ENCODE peak calls at places on chromosomes 6 and 20, in seven cellular contexts. N is cardiac muscle cell, I is fibroblast of mammary gland, H is lung, A is BJ, W is fibroblast of the aortic adventitia, F is fibroblast of lung. T is an unnamed sample.

GRCh38 chr6:68652117-68652536 is 17.0 kb downstream of the ADGRB3 start:
- DNase-seq in F (peak), I (no peak), W (no peak), H (no peak), A (no peak), N (no peak), T (no peak)

GRCh38 chr6:136487746-136488145 is 62.5 kb downstream of the MAP7 start:
- DNase-seq in N (no peak), H (no peak), F (peak), I (peak), W (no peak), A (peak), T (no peak)

GRCh38 chr20:16528078-16528477 is 45.2 kb downstream of the KIF16B start:
- DNase-seq in N (no peak), I (peak), F (peak), H (no peak), W (peak), A (peak), T (peak)

GRCh38 chr20:53752971-53753879 is 159.6 kb upstream of the ZNF217 start:
- DNase-seq in H (no peak), N (no peak), W (no peak), F (no peak), A (no peak), I (peak), T (no peak)

GRCh38 chr20:32888636-32889035 is 29.9 kb downstream of the EFCAB8 start:
- DNase-seq in A (no peak), F (no peak), I (no peak), W (no peak), N (no peak), H (no peak), T (no peak)

GRCh38 chr6:119533603-119534279 is 184.2 kb upstream of the MAN1A1 start:
- DNase-seq in I (peak), N (no peak), F (peak), W (peak), A (peak), H (no peak), T (peak)

GRCh38 chr6:122709922-122710512 is 69.5 kb upstream of the FABP7 start:
- DNase-seq in F (no peak), A (no peak), N (no peak), I (no peak), W (no peak), H (no peak), T (no peak)

GRCh38 chr20:11216451-11217314 is 542.9 kb upstream of the JAG1 start:
- DNase-seq in N (no peak), W (peak), A (no peak), F (peak), I (no peak), H (no peak), T (no peak)

GRCh38 chr6:12958052-12958706 is 241.6 kb downstream of the PHACTR1 start:
- DNase-seq in H (no peak), N (no peak), A (no peak), W (peak), I (no peak), F (no peak), T (no peak)

GRCh38 chr20:38833154-38833856 is 27.8 kb downstream of the PPP1R16B start:
- DNase-seq in F (no peak), A (no peak), H (no peak), W (no peak), I (no peak), N (no peak), T (no peak)

GRCh38 chr6:31666337-31666960 is 569 bp downstream of the CSNK2B start:
- DNase-seq in I (no peak), N (no peak), F (no peak), H (no peak), W (no peak), A (no peak), T (no peak)

GRCh38 chr6:42166444-42167141 is 6.6 kb upstream of the GUCA1A start:
- DNase-seq in N (peak), A (no peak), I (peak), F (peak), H (peak), W (peak), T (peak)

GRCh38 chr6:34953084-34954025 is 64.3 kb downstream of the ANKS1A start:
- DNase-seq in I (peak), F (peak), H (no peak), A (peak), W (peak), N (no peak), T (peak)

GRCh38 chr20:10699941-10700340 is 26.1 kb upstream of the JAG1 start:
- DNase-seq in N (no peak), F (no peak), I (no peak), H (no peak), A (no peak), W (no peak), T (no peak)

GRCh38 chr6:30556714-30556963 is 350 bp upstream of the GNL1 start:
- DNase-seq in F (no peak), N (peak), W (no peak), A (no peak), I (no peak), H (peak), T (no peak)
- TF ChIP-seq CTCF in F (no peak), N (no peak), W (no peak), A (no peak), I (no peak), H (no peak), T (no peak)

GRCh38 chr6:97049254-97050004 is 124.9 kb downstream of the KLHL32 start:
- DNase-seq in A (no peak), W (peak), H (no peak), F (no peak), N (no peak), I (peak), T (no peak)
- H3K4me3 ChIP-seq in A (no peak), W (no peak), H (no peak), F (no peak), N (no peak), I (no peak), T (no peak)

GRCh38 chr20:61743606-61744005 is 322.1 kb downstream of the TAF4 start:
- DNase-seq in A (no peak), H (no peak), W (no peak), I (no peak), F (no peak), N (no peak), T (no peak)

GRCh38 chr20:61744691-61745396 is 320.8 kb downstream of the TAF4 start:
- DNase-seq in F (peak), A (no peak), W (peak), N (no peak), H (no peak), I (peak), T (no peak)

GRCh38 chr20:61739832-61740118 is 325.9 kb downstream of the TAF4 start:
- DNase-seq in F (no peak), A (no peak), W (no peak), I (no peak), H (no peak), N (no peak), T (no peak)

GRCh38 chr20:61739086-61739831 is 326.4 kb downstream of the TAF4 start:
- DNase-seq in W (no peak), N (no peak), I (no peak), A (no peak), H (no peak), F (no peak), T (no peak)

DNA sequence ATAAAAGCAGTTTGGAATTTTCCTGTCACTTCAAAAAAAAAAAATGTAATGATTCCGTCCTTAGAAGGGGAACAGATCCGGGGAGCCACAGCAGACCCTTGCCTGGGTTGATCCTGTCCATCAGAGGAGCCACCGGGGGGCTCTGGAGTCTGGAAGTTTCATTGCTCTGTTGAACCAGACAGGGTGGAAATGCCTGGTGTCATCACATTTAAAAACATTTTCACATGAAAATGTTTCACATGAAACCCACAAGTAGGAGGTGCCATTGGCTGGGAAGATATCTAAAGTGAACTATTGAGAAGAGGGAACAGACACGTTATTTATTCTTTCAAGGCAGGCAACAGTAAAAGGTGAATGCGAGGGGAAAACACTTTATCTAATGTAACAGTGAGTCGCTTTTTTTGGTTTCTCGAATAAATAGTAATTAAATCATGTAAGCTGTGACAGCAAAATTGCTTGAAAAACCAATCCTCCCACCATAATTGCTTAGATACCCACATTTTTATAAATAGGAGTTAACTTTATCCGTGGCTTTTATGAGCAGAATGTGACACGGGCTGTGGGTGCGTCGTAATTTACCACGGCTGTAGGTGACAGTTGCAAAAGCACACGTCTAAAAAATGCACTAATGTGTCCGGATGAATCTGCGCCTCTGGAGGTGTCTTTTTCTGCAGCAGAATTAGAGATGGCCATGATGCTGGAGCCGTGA is 323.4 kb downstream of the TAF4 start:
- DNase-seq in F (no peak), W (no peak), A (no peak), H (no peak), N (no peak), I (no peak), T (no peak)
- TF ChIP-seq CTCF in F (no peak), W (no peak), A (no peak), H (no peak), N (no peak), I (no peak), T (no peak)

GRCh38 chr6:75494290-75494689 is 690 bp upstream of the FILIP1 start:
- DNase-seq in N (no peak), F (no peak), W (no peak), A (no peak), H (no peak), I (no peak), T (no peak)

GRCh38 chr6:75492769-75493168 is 831 bp downstream of the FILIP1 start:
- DNase-seq in A (no peak), N (no peak), F (no peak), I (no peak), H (no peak), W (no peak), T (no peak)

GRCh38 chr6:75489025-75489424 is 4.6 kb downstream of the FILIP1 start:
- DNase-seq in I (no peak), N (no peak), A (no peak), H (no peak), W (peak), F (peak), T (no peak)

GRCh38 chr6:75493400-75494064 is at the start of gene FILIP1:
- DNase-seq in N (peak), W (peak), F (peak), I (peak), H (peak), A (no peak), T (no peak)

DNA sequence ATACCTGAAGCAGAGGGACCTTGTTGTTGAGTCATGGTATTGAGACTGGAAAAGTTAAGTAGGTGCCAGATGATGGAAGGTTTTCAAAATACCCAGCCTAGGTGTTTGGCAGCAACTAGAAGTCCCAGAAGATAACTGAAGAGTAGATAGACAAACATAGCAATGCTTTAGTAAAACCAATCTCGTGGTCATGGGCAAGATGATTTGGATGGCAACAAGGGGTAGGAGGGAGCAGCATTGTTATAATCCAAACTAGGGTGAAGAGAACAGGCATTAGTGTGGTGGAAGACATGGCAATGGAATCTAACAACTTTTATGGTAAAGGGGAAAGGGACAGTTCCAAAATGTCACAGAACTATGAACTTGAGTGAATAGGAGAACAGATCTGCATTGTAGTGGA is 2.3 kb downstream of the FILIP1 start:
- DNase-seq in W (no peak), H (no peak), A (no peak), F (no peak), I (no peak), N (peak), T (no peak)
- H3K4me3 ChIP-seq in W (no peak), H (no peak), A (no peak), F (no peak), I (no peak), N (peak), T (no peak)

GRCh38 chr6:148367418-148368024 is 24.9 kb downstream of the SASH1 start:
- DNase-seq in H (no peak), N (no peak), A (peak), W (peak), F (peak), I (peak), T (peak)
- TF ChIP-seq CTCF in H (no peak), N (no peak), A (no peak), W (no peak), F (no peak), I (no peak), T (no peak)

GRCh38 chr20:35315199-35316020 is 23.2 kb upstream of the FAM83C start:
- DNase-seq in N (no peak), I (peak), H (no peak), F (no peak), W (peak), A (no peak), T (no peak)

GRCh38 chr20:35311822-35312221 is 19.6 kb upstream of the FAM83C start:
- DNase-seq in N (no peak), H (no peak), A (no peak), F (no peak), I (no peak), W (no peak), T (no peak)

GRCh38 chr20:35314460-35315198 is 22.4 kb upstream of the FAM83C start:
- DNase-seq in N (no peak), I (peak), F (no peak), A (no peak), H (no peak), W (no peak), T (no peak)

GRCh38 chr20:35311409-35311808 is 19.2 kb upstream of the FAM83C start:
- DNase-seq in A (no peak), I (peak), F (no peak), W (peak), N (no peak), H (no peak), T (no peak)

GRCh38 chr20:35312348-35312747 is 20.1 kb upstream of the FAM83C start:
- DNase-seq in A (peak), F (peak), H (no peak), W (peak), I (peak), N (no peak), T (peak)
- H3K4me3 ChIP-seq in A (no peak), F (no peak), H (no peak), W (no peak), I (no peak), N (no peak), T (no peak)

DNA sequence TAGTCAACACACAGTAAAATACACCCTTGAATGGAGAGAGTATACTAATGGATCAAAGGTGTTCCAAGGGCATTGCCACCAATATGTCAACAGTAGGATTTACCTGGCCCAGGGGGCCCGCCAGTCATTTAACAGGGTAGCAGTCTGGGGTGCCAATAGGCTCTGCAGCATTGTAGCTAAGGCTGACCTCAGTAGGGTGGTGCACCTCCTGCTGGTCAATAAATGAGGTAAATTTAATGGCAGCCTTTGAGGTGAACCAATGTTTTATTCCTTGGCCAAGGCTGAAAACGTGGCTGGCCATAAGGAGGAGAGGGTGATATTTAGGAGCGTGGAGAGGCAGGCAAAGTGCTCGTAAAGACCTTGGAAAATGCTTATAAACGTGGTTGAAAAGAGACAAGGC is 147.2 kb downstream of the RPS12 start:
- DNase-seq in N (peak), W (no peak), A (no peak), F (no peak), H (no peak), I (no peak), T (no peak)
- TF ChIP-seq CTCF in N (peak), W (no peak), A (no peak), F (peak), H (no peak), I (peak), T (no peak)

GRCh38 chr20:63640086-63640485 is 13.1 kb downstream of the STMN3 start:
- DNase-seq in W (no peak), F (no peak), H (no peak), N (no peak), I (no peak), A (no peak), T (no peak)
- H3K4me3 ChIP-seq in W (no peak), F (no peak), H (no peak), N (no peak), I (no peak), A (no peak), T (no peak)

GRCh38 chr6:7246401-7247178 is 66.4 kb downstream of the SSR1 start:
- DNase-seq in H (no peak), N (no peak), I (no peak), A (no peak), F (no peak), W (no peak), T (no peak)
- TF ChIP-seq CTCF in H (no peak), N (no peak), I (no peak), A (no peak), F (no peak), W (peak), T (no peak)